ENCODE peak calls at places on chromosomes 7 and 10, in five cellular contexts. W, B, S, D and N are unnamed samples.

GRCh38 chr7:27767374-27767773 is 27.4 kb downstream of the TAX1BP1 start:
- DNase-seq in S (no peak), B (no peak), W (no peak), D (peak; percentile 75), N (no peak)

GRCh38 chr7:137538361-137538762 is 194.8 kb upstream of the PTN start:
- DNase-seq in B (no peak), W (no peak), S (no peak), D (peak; percentile 72), N (peak; percentile 49)

GRCh38 chr10:132463333-132464255 is 66.6 kb downstream of the PWWP2B start:
- DNase-seq in D (peak; percentile 47), S (no peak), B (no peak), W (no peak), N (peak; percentile 25)

GRCh38 chr10:94116848-94117247 is 123.1 kb downstream of the PLCE1 start:
- DNase-seq in B (no peak), S (no peak), D (no peak), W (no peak), N (no peak)

GRCh38 chr10:28253174-28253783 is 49.6 kb downstream of the MPP7 start:
- DNase-seq in D (no peak), S (no peak), B (no peak), W (no peak), N (peak; percentile 22)

GRCh38 chr7:135976312-135977019 is 693 bp downstream of the MTPN start:
- DNase-seq in B (peak; percentile 25), W (no peak), D (no peak), S (peak; percentile 9), N (no peak)

GRCh38 chr7:100694196-100694745 is at the start of gene GIGYF1:
- DNase-seq in D (peak; percentile 56), S (peak; percentile 58), B (peak; percentile 35), W (no peak), N (peak; percentile 58)

GRCh38 chr10:5355762-5356478 is 8.8 kb upstream of the UCN3 start:
- DNase-seq in B (no peak), W (no peak), S (no peak), D (no peak), N (no peak)

GRCh38 chr7:31443457-31443856 is 70.4 kb upstream of the ITPRID1 start:
- DNase-seq in D (peak; percentile 63), B (peak; percentile 48), S (no peak), W (peak; percentile 30), N (peak; percentile 42)

GRCh38 chr10:48480397-48481374 is 124.2 kb downstream of the ARHGAP22 start:
- DNase-seq in W (no peak), S (no peak), D (no peak), B (peak; percentile 25), N (no peak)

GRCh38 chr10:60944159-60944909 is at the start of gene RHOBTB1:
- DNase-seq in B (peak; percentile 85), D (peak; percentile 76), S (no peak), W (no peak), N (peak; percentile 86)

GRCh38 chr7:135855836-135856235 is 107.2 kb upstream of the FAM180A start:
- DNase-seq in S (no peak), D (peak; percentile 27), B (peak; percentile 5), W (no peak), N (peak; percentile 34)

GRCh38 chr10:79244068-79244442 is 103.2 kb upstream of the PPIF start:
- DNase-seq in B (peak; percentile 32), W (no peak), S (no peak), D (no peak), N (no peak)
- H3K4me3 ChIP-seq in B (peak overlapping the region; percentile 24), W (no peak overlapping the region), S (peak overlapping the region; percentile 28), D (no peak overlapping the region), N (no peak overlapping the region)

GRCh38 chr10:109647627-109648026 is 275.7 kb downstream of the XPNPEP1 start:
- DNase-seq in S (no peak), D (no peak), W (no peak), B (no peak), N (no peak)
- TF ChIP-seq CTCF in S (no peak), D (no peak), W (no peak), B (no peak), N (no peak)

GRCh38 chr10:100684688-100685235 is 60.6 kb upstream of the PAX2 start:
- DNase-seq in B (no peak), D (no peak), S (no peak), W (no peak), N (no peak)
- H3K4me3 ChIP-seq in B (no peak overlapping the region), D (no peak overlapping the region), S (no peak overlapping the region), W (no peak overlapping the region), N (no peak overlapping the region)

DNA sequence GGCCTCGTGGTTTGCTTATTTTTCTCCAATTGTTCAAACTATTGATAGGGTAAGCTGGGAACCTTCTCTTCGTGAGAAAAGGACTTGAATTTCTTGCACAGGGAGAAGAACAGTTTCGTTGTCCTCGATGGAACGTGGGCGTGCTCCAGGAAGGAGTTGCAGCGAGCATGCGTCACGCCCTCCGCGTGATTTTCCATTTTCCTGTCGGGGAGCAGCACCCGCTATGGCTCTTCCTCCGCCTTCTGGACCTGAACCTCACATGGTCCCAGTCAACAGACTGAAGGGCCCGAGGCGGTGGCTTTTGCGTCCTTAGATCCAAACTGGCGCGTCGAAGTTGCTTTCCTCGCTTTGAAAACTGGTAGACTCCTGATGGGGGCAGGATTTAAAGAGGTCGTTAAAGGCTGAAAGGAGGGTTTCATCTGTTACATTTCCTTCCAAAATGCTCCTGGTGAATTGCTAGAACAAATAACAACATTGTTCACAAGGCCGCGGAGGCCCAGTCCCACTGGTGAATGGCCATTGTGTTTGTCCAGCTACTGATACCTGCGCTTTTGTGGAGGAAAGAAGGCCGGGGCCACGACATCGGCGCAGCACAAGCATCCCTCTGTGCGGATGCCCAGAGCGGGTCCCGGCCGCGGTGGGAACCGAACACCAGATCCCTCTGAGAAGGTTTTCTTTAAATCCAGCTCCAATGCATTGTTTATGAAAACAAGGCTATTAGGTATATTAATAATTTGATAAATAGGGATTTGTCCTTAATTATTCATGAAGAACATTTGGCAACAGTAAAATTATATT is 75.9 kb downstream of the EBF3 start:
- DNase-seq in D (no peak), W (no peak), B (no peak), S (no peak), N (no peak)
- TF ChIP-seq CTCF in D (no peak), W (no peak), B (no peak), S (no peak), N (no peak)

GRCh38 chr7:87624628-87625027 is 3.6 kb upstream of the RUNDC3B start:
- DNase-seq in D (no peak), W (no peak), S (no peak), B (no peak), N (no peak)

GRCh38 chr7:87625101-87625500 is 3.1 kb upstream of the RUNDC3B start:
- DNase-seq in S (no peak), D (no peak), W (no peak), B (no peak), N (no peak)

GRCh38 chr7:87628780-87629569 is 777 bp downstream of the RUNDC3B start:
- DNase-seq in S (peak; percentile 1), W (no peak), D (no peak), B (peak; percentile 13), N (no peak)

GRCh38 chr7:87627634-87627994 is 584 bp upstream of the RUNDC3B start:
- DNase-seq in W (no peak), B (no peak), D (no peak), S (no peak), N (no peak)
- H3K4me3 ChIP-seq in W (peak overlapping the region; percentile 59), B (peak overlapping the region; percentile 44), D (peak overlapping the region; percentile 64), S (peak overlapping the region; percentile 89), N (peak overlapping the region; percentile 59)

GRCh38 chr10:89466599-89467035 is 52.2 kb downstream of the IFIT5 start:
- DNase-seq in D (peak; percentile 56), B (peak; percentile 31), W (no peak), S (no peak), N (peak; percentile 46)
- TF ChIP-seq CTCF in D (peak; percentile 65), B (peak; percentile 38), W (peak; percentile 50), S (no peak), N (peak; percentile 59)

GRCh38 chr7:150716939-150717338 is 526 bp downstream of the GIMAP1 start:
- DNase-seq in D (no peak), W (no peak), B (peak; percentile 27), S (no peak), N (no peak)

GRCh38 chr7:150715738-150716137 is 675 bp upstream of the GIMAP1 start:
- DNase-seq in B (no peak), S (no peak), W (no peak), D (no peak), N (no peak)

GRCh38 chr7:150719960-150720891 is 3.8 kb downstream of the GIMAP1 start:
- DNase-seq in S (no peak), B (no peak), W (no peak), D (no peak), N (no peak)

GRCh38 chr7:150716368-150716767 is at the start of gene GIMAP1:
- DNase-seq in D (no peak), B (peak; percentile 88), S (peak; percentile 71), W (no peak), N (no peak)

DNA sequence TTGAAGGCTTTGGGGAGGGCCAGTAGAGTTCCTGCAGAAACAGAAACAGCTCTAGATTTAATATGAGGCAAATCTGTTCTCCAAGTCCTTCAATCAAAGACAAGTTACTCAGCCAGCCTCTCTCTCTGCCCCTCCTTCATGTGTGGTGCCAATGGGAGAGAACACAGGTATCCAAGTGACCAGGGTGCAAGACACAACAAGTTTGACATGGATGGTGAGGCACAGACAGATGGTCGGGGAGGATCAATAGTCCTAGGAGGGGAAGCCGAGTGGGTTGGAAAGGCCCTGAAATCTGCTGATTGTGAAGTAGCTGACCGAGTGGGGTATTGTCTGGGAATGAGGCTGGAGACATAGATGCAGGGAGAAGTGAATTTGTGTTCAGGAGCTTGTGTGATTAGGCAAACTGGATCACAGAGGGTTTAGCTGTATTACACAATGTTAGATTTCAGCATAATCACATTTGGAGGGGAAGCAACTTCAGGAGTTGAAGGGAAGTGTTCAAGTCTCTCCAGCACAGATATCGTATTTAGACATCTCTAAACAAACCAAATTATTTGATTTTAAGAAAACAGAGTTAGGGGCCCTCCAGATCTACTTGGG is 1.5 kb downstream of the GIMAP1 start:
- DNase-seq in W (no peak), B (peak; percentile 52), D (no peak), S (no peak), N (no peak)
- H3K4me3 ChIP-seq in W (no peak overlapping the region), B (peak overlapping the region; percentile 84), D (no peak overlapping the region), S (peak overlapping the region; percentile 91), N (no peak overlapping the region)

GRCh38 chr10:24289235-24289634 is 80.3 kb downstream of the KIAA1217 start:
- DNase-seq in S (no peak), W (no peak), D (no peak), B (no peak), N (no peak)

GRCh38 chr10:24292304-24293291 is 83.7 kb downstream of the KIAA1217 start:
- DNase-seq in D (no peak), B (no peak), W (no peak), S (no peak), N (no peak)

GRCh38 chr10:24288581-24288980 is 79.6 kb downstream of the KIAA1217 start:
- DNase-seq in B (no peak), S (no peak), D (no peak), W (no peak), N (no peak)

GRCh38 chr10:24287559-24288195 is 78.7 kb downstream of the KIAA1217 start:
- DNase-seq in S (no peak), W (no peak), D (no peak), B (no peak), N (no peak)
- TF ChIP-seq CTCF in S (no peak), W (no peak), D (no peak), B (no peak), N (no peak)

GRCh38 chr10:74778436-74779094 is 47.8 kb upstream of the KAT6B start:
- DNase-seq in D (no peak), B (no peak), S (no peak), W (no peak), N (no peak)

GRCh38 chr10:74771054-74771453 is 55.3 kb upstream of the KAT6B start:
- DNase-seq in B (no peak), S (no peak), W (no peak), D (no peak), N (no peak)

GRCh38 chr10:74770400-74770799 is 56.0 kb upstream of the KAT6B start:
- DNase-seq in B (no peak), W (no peak), D (no peak), S (no peak), N (no peak)

GRCh38 chr10:74775099-74775498 is 51.3 kb upstream of the KAT6B start:
- DNase-seq in S (no peak), W (no peak), D (no peak), B (no peak), N (no peak)
- H3K4me3 ChIP-seq in S (no peak overlapping the region), W (no peak overlapping the region), D (no peak overlapping the region), B (no peak overlapping the region), N (no peak overlapping the region)